ENCODE peak calls at places on chromosomes 16 and 17, in six cellular contexts. One of them, this sample, is unnamed.

GRCh38 chr17:75695830-75696271 is 25.4 kb upstream of the ITGB4 start:
- DNase-seq in HepG2: no peak
- DNase-seq in K562: no peak
- DNase-seq in NB4: no peak
- DNase-seq in A549: no peak
- DNase-seq in GM12878: no peak
- DNase-seq in this sample: no peak

GRCh38 chr17:57589151-57590034 is 155.7 kb downstream of the CCDC182 start:
- DNase-seq in HepG2: no peak
- DNase-seq in K562: no peak
- DNase-seq in NB4: no peak
- DNase-seq in A549: no peak
- DNase-seq in GM12878: no peak
- DNase-seq in this sample: no peak

GRCh38 chr16:15617901-15618300 is 25.1 kb downstream of the MARF1 start:
- DNase-seq in HepG2: no peak
- DNase-seq in K562: no peak
- DNase-seq in NB4: no peak
- DNase-seq in A549: no peak
- DNase-seq in GM12878: no peak
- DNase-seq in this sample: no peak

GRCh38 chr16:89971495-89972243 is 23.1 kb downstream of the DEF8 start:
- DNase-seq in HepG2: no peak
- DNase-seq in K562: no peak
- DNase-seq in NB4: no peak
- DNase-seq in A549: no peak
- DNase-seq in GM12878: no peak
- DNase-seq in this sample: no peak

GRCh38 chr16:71537643-71538042 is 11.4 kb downstream of the CHST4 start:
- DNase-seq in HepG2: peak; percentile 66
- DNase-seq in K562: peak; percentile 55
- DNase-seq in NB4: peak; percentile 68
- DNase-seq in A549: peak; percentile 63
- DNase-seq in GM12878: peak; percentile 21
- DNase-seq in this sample: peak; percentile 33

GRCh38 chr16:31206776-31207175 is 4.2 kb upstream of the PYCARD start:
- DNase-seq in HepG2: peak; percentile 79
- DNase-seq in K562: no peak
- DNase-seq in NB4: no peak
- DNase-seq in A549: no peak
- DNase-seq in GM12878: no peak
- DNase-seq in this sample: no peak

GRCh38 chr17:81731271-81731670 is 19.2 kb downstream of the SLC25A10 start:
- DNase-seq in HepG2: no peak
- DNase-seq in K562: no peak
- DNase-seq in NB4: peak; percentile 74
- DNase-seq in A549: no peak
- DNase-seq in GM12878: no peak
- DNase-seq in this sample: no peak

GRCh38 chr17:7839890-7840260 is 5.9 kb downstream of the KDM6B start:
- DNase-seq in HepG2: peak; percentile 28
- DNase-seq in K562: no peak
- DNase-seq in NB4: peak; percentile 17
- DNase-seq in A549: peak; percentile 59
- DNase-seq in GM12878: no peak
- DNase-seq in this sample: no peak

DNA sequence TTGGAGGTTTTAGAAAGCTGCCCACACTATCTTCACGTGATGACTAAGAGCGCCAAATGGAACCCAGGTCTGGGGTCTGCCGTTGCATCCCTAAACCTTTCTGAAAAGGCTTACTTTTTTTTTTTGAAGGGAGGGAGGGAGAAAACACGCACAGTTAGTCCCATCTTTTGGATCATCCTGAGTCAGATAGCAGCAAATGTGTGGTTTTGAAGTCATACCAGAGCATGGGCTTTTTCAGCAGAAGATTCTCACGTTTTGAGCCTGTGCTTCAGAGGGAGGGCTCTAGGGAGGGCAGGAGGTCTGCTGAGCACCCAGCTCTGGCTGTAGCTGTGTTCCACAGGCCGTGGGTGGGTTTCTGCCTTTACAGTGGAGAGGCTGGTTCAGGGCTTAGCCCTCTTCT is 194.7 kb downstream of the SNX29 start:
- DNase-seq in HepG2: no peak
- DNase-seq in K562: no peak
- DNase-seq in NB4: no peak
- DNase-seq in A549: no peak
- DNase-seq in GM12878: no peak
- DNase-seq in this sample: no peak
- TF ChIP-seq MYC in HepG2: no peak
- TF ChIP-seq MYC in K562: no peak
- TF ChIP-seq MYC in NB4: no peak
- TF ChIP-seq MYC in A549: no peak
- TF ChIP-seq MYC in GM12878: no peak
- TF ChIP-seq MYC in this sample: no peak

GRCh38 chr17:56367381-56367780 is 214.1 kb downstream of the ANKFN1 start:
- DNase-seq in HepG2: no peak
- DNase-seq in K562: no peak
- DNase-seq in NB4: no peak
- DNase-seq in A549: no peak
- DNase-seq in GM12878: no peak
- DNase-seq in this sample: no peak
- TF ChIP-seq MYC in HepG2: no peak
- TF ChIP-seq MYC in K562: no peak
- TF ChIP-seq MYC in NB4: no peak
- TF ChIP-seq MYC in A549: no peak
- TF ChIP-seq MYC in GM12878: no peak
- TF ChIP-seq MYC in this sample: no peak

GRCh38 chr16:27816561-27816960 is 247.0 kb downstream of the GSG1L start:
- DNase-seq in HepG2: no peak
- DNase-seq in K562: no peak
- DNase-seq in NB4: no peak
- DNase-seq in A549: no peak
- DNase-seq in GM12878: no peak
- DNase-seq in this sample: no peak
- TF ChIP-seq MYC in HepG2: no peak
- TF ChIP-seq MYC in K562: no peak
- TF ChIP-seq MYC in NB4: no peak
- TF ChIP-seq MYC in A549: no peak
- TF ChIP-seq MYC in GM12878: no peak
- TF ChIP-seq MYC in this sample: no peak

GRCh38 chr17:72151565-72152391 is 31.0 kb downstream of the SOX9 start:
- DNase-seq in HepG2: peak; percentile 97
- DNase-seq in K562: peak; percentile 9
- DNase-seq in NB4: no peak
- DNase-seq in A549: peak; percentile 99
- DNase-seq in GM12878: no peak
- DNase-seq in this sample: no peak
- TF ChIP-seq MYC in HepG2: no peak
- TF ChIP-seq MYC in K562: no peak
- TF ChIP-seq MYC in NB4: no peak
- TF ChIP-seq MYC in A549: no peak
- TF ChIP-seq MYC in GM12878: no peak
- TF ChIP-seq MYC in this sample: no peak

GRCh38 chr17:77512062-77512946 is 371.5 kb downstream of the SEC14L1 start:
- DNase-seq in HepG2: peak; percentile 99
- DNase-seq in K562: no peak
- DNase-seq in NB4: no peak
- DNase-seq in A549: no peak
- DNase-seq in GM12878: no peak
- DNase-seq in this sample: no peak

GRCh38 chr17:77515227-77515626 is 374.5 kb downstream of the SEC14L1 start:
- DNase-seq in HepG2: no peak
- DNase-seq in K562: no peak
- DNase-seq in NB4: no peak
- DNase-seq in A549: no peak
- DNase-seq in GM12878: no peak
- DNase-seq in this sample: no peak

GRCh38 chr17:77513045-77513444 is 372.3 kb downstream of the SEC14L1 start:
- DNase-seq in HepG2: no peak
- DNase-seq in K562: no peak
- DNase-seq in NB4: no peak
- DNase-seq in A549: no peak
- DNase-seq in GM12878: no peak
- DNase-seq in this sample: no peak

GRCh38 chr17:77521076-77521475 is 380.3 kb downstream of the SEC14L1 start:
- DNase-seq in HepG2: no peak
- DNase-seq in K562: no peak
- DNase-seq in NB4: no peak
- DNase-seq in A549: no peak
- DNase-seq in GM12878: no peak
- DNase-seq in this sample: no peak

DNA sequence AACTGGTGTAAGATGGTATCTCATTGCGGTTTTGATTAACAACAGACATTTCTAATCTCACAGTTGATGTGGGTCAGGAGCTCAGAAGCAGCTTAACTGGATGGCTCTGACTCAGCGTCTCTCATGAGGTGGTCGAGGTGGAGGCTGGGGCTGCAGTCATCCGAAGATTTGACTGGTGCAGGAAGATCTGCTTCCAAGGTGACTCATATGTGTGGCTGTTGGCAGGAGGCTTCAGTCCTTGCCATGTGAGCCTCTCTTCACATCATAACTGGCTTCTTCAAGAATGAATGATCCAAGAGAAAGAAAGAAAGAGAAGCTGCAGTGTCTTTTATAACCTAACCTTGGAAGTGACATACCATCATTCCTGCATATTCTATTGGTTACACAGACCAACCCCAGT is 376.1 kb downstream of the SEC14L1 start:
- DNase-seq in HepG2: no peak
- DNase-seq in K562: no peak
- DNase-seq in NB4: peak; percentile 22
- DNase-seq in A549: no peak
- DNase-seq in GM12878: no peak
- DNase-seq in this sample: no peak
- TF ChIP-seq MYC in HepG2: no peak
- TF ChIP-seq MYC in K562: no peak
- TF ChIP-seq MYC in NB4: no peak
- TF ChIP-seq MYC in A549: no peak
- TF ChIP-seq MYC in GM12878: no peak
- TF ChIP-seq MYC in this sample: no peak

DNA sequence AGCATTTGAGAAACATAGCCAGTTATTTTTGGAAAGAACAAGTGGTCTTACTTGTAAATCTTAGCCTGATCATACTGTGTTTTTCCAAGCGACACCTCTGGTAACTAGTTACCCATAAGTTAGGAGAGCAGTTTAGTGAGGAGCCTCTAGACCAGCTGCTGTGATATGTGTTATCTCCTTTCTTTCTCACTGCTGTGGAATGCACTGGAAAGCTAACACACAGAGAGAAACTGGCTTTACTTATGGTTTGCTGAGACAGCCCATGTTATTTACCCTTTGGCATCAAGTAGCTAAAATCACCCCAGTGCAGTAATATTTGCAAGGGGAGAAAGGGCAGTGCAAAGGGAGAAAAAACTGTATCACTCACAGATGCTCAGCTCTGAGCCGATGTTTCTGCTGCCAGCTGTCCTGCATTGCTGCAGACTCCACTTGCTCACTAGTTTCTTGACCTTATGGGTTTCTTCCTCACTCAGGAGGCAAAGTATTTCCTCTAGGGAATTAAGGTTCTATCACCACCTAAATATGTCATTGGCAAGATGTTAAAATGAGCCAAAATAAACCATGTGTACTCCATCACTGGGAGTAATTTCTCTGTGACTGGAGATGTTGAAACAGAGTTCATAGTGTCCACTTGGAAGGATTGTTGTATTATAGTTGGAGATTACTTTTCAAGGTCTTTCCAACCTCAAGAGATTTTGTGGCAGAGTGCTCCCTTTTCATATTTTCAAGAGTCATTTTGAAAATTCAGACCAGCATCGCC is 2.3 kb downstream of the RBFOX1 start:
- DNase-seq in HepG2: no peak
- DNase-seq in K562: no peak
- DNase-seq in NB4: no peak
- DNase-seq in A549: no peak
- DNase-seq in GM12878: no peak
- DNase-seq in this sample: no peak
- TF ChIP-seq MYC in HepG2: no peak
- TF ChIP-seq MYC in K562: no peak
- TF ChIP-seq MYC in NB4: no peak
- TF ChIP-seq MYC in A549: no peak
- TF ChIP-seq MYC in GM12878: no peak
- TF ChIP-seq MYC in this sample: no peak

GRCh38 chr17:77800832-77801231 is 157.7 kb upstream of the TNRC6C start:
- DNase-seq in HepG2: no peak
- DNase-seq in K562: no peak
- DNase-seq in NB4: no peak
- DNase-seq in A549: no peak
- DNase-seq in GM12878: no peak
- DNase-seq in this sample: no peak

GRCh38 chr17:77801545-77802332 is 156.8 kb upstream of the TNRC6C start:
- DNase-seq in HepG2: no peak
- DNase-seq in K562: no peak
- DNase-seq in NB4: no peak
- DNase-seq in A549: no peak
- DNase-seq in GM12878: no peak
- DNase-seq in this sample: no peak

GRCh38 chr17:77795685-77796084 is 162.8 kb upstream of the TNRC6C start:
- DNase-seq in HepG2: no peak
- DNase-seq in K562: no peak
- DNase-seq in NB4: no peak
- DNase-seq in A549: no peak
- DNase-seq in GM12878: no peak
- DNase-seq in this sample: no peak

GRCh38 chr17:77796201-77796860 is 162.2 kb upstream of the TNRC6C start:
- DNase-seq in HepG2: no peak
- DNase-seq in K562: no peak
- DNase-seq in NB4: no peak
- DNase-seq in A549: no peak
- DNase-seq in GM12878: no peak
- DNase-seq in this sample: no peak

DNA sequence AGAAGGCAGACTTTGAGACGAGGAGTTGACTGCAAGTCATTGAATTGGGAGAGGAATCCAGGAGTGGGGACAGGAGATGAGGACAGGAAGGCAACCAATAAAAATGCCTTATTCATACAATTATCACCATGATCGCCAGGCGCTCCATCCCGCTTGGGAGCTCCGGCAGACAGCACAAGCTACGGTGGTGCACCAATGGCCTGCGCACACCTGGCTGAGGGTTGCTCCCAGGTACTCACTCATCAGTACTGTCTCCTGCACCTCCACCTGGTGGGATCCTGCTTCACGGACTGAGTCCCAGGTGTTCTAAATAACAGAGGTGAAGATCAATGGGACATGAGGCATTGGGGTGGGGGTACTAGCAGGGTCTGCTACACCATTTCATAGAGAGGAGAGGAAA is 160.0 kb upstream of the TNRC6C start:
- DNase-seq in HepG2: no peak
- DNase-seq in K562: no peak
- DNase-seq in NB4: no peak
- DNase-seq in A549: no peak
- DNase-seq in GM12878: no peak
- DNase-seq in this sample: no peak
- TF ChIP-seq MYC in HepG2: no peak
- TF ChIP-seq MYC in K562: no peak
- TF ChIP-seq MYC in NB4: no peak
- TF ChIP-seq MYC in A549: no peak
- TF ChIP-seq MYC in GM12878: no peak
- TF ChIP-seq MYC in this sample: no peak

This sample was measured in endothelial cell of umbilical vein.